ENCODE peak calls at places on chromosomes 12 and 14, in eight cellular contexts. O is ascending aorta, Y is cardiac muscle cell, P is nephron progenitor cell, C is AG10803, V is mammary epithelial cell, Z is MM.1S, N is endodermal cell. W is an unnamed sample.

GRCh38 chr12:132275110-132275531 is 54.3 kb downstream of the GALNT9 start:
- DNase-seq in O (no peak), Y (no peak), P (peak; percentile 56), C (peak; percentile 52), V (no peak), Z (no peak), N (peak; percentile 97), W (peak; percentile 48)

GRCh38 chr12:74408601-74409166 is 129.0 kb upstream of the ATXN7L3B start:
- DNase-seq in O (no peak), Y (no peak), P (no peak), C (no peak), V (no peak), Z (no peak), N (peak; percentile 74), W (no peak)

GRCh38 chr12:89345830-89346740 is 6.2 kb downstream of the DUSP6 start:
- DNase-seq in O (peak; percentile 75), Y (peak; percentile 50), P (peak; percentile 47), C (peak; percentile 59), V (peak; percentile 82), Z (peak; percentile 95), N (peak; percentile 96), W (peak; percentile 58)

GRCh38 chr14:24052656-24053547 is 1.1 kb downstream of the CARMIL3 start:
- DNase-seq in O (peak; percentile 58), Y (no peak), P (no peak), C (no peak), V (no peak), Z (no peak), N (peak; percentile 21), W (no peak)

GRCh38 chr12:77161944-77162343 is 96.6 kb upstream of the E2F7 start:
- DNase-seq in O (no peak), Y (no peak), P (no peak), C (no peak), V (no peak), Z (no peak), N (peak; percentile 65), W (no peak)

GRCh38 chr12:15522574-15523187 is 200.4 kb downstream of the PTPRO start:
- DNase-seq in O (no peak), Y (peak; percentile 36), P (no peak), C (peak; percentile 50), V (peak; percentile 39), Z (peak; percentile 65), N (no peak), W (no peak)

GRCh38 chr12:45732250-45732649 is 2.7 kb downstream of the ARID2 start:
- DNase-seq in O (no peak), Y (no peak), P (no peak), C (no peak), V (peak; percentile 54), Z (peak; percentile 75), N (no peak), W (no peak)

GRCh38 chr14:100341301-100342031 is 18.3 kb downstream of the SLC25A47 start:
- DNase-seq in O (peak; percentile 81), Y (no peak), P (no peak), C (peak; percentile 59), V (peak; percentile 73), Z (no peak), N (no peak), W (no peak)

GRCh38 chr12:6122211-6122610 is 2.3 kb downstream of the VWF start:
- DNase-seq in O (no peak), Y (no peak), P (no peak), C (no peak), V (no peak), Z (no peak), N (peak; percentile 24), W (no peak)

GRCh38 chr12:111413442-111414086 is 7.8 kb downstream of the SH2B3 start:
- DNase-seq in O (no peak), Y (no peak), P (no peak), C (peak; percentile 62), V (peak; percentile 46), Z (no peak), N (peak; percentile 80), W (no peak)

GRCh38 chr12:56897844-56898341 is 36.3 kb downstream of the SDR9C7 start:
- DNase-seq in O (no peak), Y (no peak), P (no peak), C (peak; percentile 2), V (peak; percentile 88), Z (no peak), N (no peak), W (no peak)

GRCh38 chr12:109995366-109995702 is 834 bp downstream of the GIT2 start:
- DNase-seq in O (no peak), Y (no peak), P (no peak), C (no peak), V (no peak), Z (no peak), N (no peak), W (no peak)

GRCh38 chr12:95583933-95584332 is 32.7 kb upstream of the USP44 start:
- DNase-seq in O (no peak), Y (no peak), P (no peak), C (no peak), V (no peak), Z (no peak), N (peak; percentile 60), W (no peak)

GRCh38 chr12:108886873-108887629 is 7.2 kb downstream of the DAO start:
- DNase-seq in O (no peak), Y (no peak), P (no peak), C (no peak), V (no peak), Z (no peak), N (no peak), W (no peak)

GRCh38 chr14:37579250-37579649 is 15.8 kb downstream of the FOXA1 start:
- DNase-seq in O (no peak), Y (no peak), P (peak; percentile 17), C (no peak), V (no peak), Z (no peak), N (peak; percentile 52), W (no peak)

GRCh38 chr12:75837700-75838099 is 193.9 kb downstream of the PHLDA1 start:
- DNase-seq in O (no peak), Y (no peak), P (no peak), C (no peak), V (no peak), Z (no peak), N (no peak), W (no peak)

DNA sequence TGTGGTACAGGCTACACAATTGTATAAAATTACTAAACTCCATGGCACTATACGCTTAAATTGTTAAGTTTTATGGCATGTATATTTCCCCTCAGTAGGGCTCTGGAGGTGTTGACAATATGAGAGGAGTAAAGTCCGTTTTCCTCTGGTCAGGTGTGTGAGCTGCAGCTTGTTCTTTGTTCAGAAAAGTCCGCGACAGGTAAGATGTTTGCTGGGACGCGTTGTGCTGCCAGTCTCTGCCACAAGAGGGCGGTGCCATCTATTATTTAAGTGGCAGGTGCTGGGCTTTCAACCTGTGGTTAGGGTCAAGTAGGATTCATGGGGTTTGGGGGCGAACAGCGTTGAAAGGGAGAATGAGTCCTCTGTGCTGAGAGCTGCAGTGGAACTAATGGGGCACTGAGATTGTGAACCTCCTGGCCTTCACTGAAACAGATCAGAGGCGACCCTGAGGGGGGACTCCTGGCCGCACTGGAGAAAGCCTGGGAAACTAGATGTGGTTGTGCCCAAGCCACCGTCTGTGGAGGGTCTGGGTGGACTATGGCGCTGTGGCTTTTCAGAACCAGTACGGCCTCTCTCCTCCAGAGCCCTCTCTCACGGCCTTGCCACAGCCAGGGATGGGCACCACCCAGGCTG is 179.0 kb downstream of the SLC15A4 start:
- DNase-seq in O (no peak), Y (peak; percentile 57), P (peak; percentile 50), C (no peak), V (no peak), Z (no peak), N (peak; percentile 96), W (peak; percentile 19)
- TF ChIP-seq CTCF in O (no peak), Y (no peak), P (peak; percentile 57), C (no peak), V (peak; percentile 13), Z (peak; percentile 35), N (peak; percentile 92), W (peak; percentile 75)

DNA sequence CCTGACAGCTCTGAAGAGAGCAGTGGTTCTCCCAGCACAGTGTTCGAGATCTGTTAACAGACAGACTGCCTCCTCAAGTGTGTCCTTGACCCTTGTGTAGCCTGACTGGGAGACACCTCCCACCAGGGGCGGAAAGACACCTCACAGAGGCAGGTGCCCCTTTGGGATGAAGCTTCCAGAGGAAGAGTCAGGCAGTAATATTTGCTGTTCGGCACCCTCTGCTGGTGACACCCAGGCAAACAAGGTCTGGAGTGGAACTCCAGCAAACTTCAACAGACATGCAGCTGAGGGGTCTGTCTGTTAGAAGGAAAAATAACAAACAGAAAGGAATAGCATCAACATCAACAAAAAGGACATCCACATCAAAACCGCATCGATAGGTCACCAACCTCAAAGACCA is 21.6 kb upstream of the ABCC9 start:
- DNase-seq in O (no peak), Y (no peak), P (no peak), C (no peak), V (no peak), Z (no peak), N (peak; percentile 59), W (no peak)
- TF ChIP-seq CTCF in O (no peak), Y (no peak), P (no peak), C (no peak), V (no peak), Z (no peak), N (peak; percentile 47), W (peak; percentile 13)

DNA sequence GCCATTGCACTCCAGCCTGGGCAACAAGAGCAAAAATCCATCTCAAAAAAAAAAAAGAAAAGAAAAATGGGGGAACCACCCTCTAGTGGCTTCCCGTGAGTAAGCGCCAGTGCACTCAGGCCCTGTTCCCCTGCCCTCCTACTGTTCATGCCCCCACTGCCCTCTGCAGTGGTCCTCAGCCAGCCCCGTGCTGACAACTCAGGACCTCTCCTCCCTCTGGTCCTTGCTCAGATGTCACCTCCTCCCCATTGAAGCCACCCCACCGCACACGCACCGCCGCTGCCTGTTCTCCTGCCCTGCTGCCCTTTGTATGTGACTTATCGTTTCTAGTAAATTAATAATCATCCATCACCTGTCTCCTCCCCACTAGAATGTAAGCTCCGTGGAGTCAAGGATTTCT is 58.8 kb upstream of the DYNC1H1 start:
- DNase-seq in O (no peak), Y (no peak), P (no peak), C (no peak), V (no peak), Z (no peak), N (no peak), W (no peak)
- TF ChIP-seq CTCF in O (no peak), Y (no peak), P (no peak), C (no peak), V (no peak), Z (no peak), N (no peak), W (no peak)

GRCh38 chr12:13042666-13043230 is 1.4 kb upstream of the FAM234B start:
- DNase-seq in O (no peak), Y (no peak), P (no peak), C (no peak), V (no peak), Z (no peak), N (no peak), W (no peak)

GRCh38 chr12:13046914-13047472 is 2.8 kb downstream of the FAM234B start:
- DNase-seq in O (no peak), Y (no peak), P (no peak), C (no peak), V (no peak), Z (no peak), N (no peak), W (no peak)

GRCh38 chr12:13045816-13046215 is 1.6 kb downstream of the FAM234B start:
- DNase-seq in O (no peak), Y (no peak), P (no peak), C (no peak), V (no peak), Z (no peak), N (no peak), W (no peak)

GRCh38 chr12:13044859-13045384 is 741 bp downstream of the FAM234B start:
- DNase-seq in O (no peak), Y (no peak), P (no peak), C (no peak), V (peak; percentile 23), Z (no peak), N (no peak), W (no peak)

GRCh38 chr12:13044002-13044858 is at the start of gene FAM234B:
- DNase-seq in O (peak; percentile 91), Y (peak; percentile 81), P (peak; percentile 90), C (peak; percentile 58), V (peak; percentile 62), Z (peak; percentile 66), N (peak; percentile 95), W (peak; percentile 73)
- TF ChIP-seq CTCF in O (no peak), Y (peak; percentile 9), P (peak; percentile 11), C (peak; percentile 11), V (no peak), Z (peak; percentile 22), N (peak; percentile 78), W (peak; percentile 56)